ENCODE peak calls at places on chromosomes 4 and X, in five cellular contexts. S is CD8-positive, alpha-beta T cell; E is aorta; O is adipocyte; C is foreskin fibroblast. I is an unnamed sample.

GRCh38 chrX:136250191-136251041 is 784 bp downstream of the MAP7D3 start:
- DNase-seq in S (peak; percentile 22), E (no peak), O (peak; percentile 56), C (peak; percentile 41), I (peak; percentile 35)

GRCh38 chr4:2721586-2721985 is 34.5 kb downstream of the TNIP2 start:
- DNase-seq in S (no peak), E (peak; percentile 54), O (no peak), C (peak; percentile 51), I (no peak)

GRCh38 chr4:111399523-111400135 is 745.6 kb upstream of the FAM241A start:
- DNase-seq in S (no peak), E (no peak), O (no peak), C (peak; percentile 40), I (no peak)

GRCh38 chr4:2512396-2513135 is 23.9 kb upstream of the FAM193A start:
- DNase-seq in S (no peak), E (no peak), O (no peak), C (no peak), I (no peak)

GRCh38 chr4:159360549-159360948 is 257.7 kb downstream of the RAPGEF2 start:
- DNase-seq in S (no peak), E (no peak), O (peak; percentile 56), C (peak; percentile 83), I (no peak)

GRCh38 chr4:158786155-158786581 is 17.3 kb downstream of the FNIP2 start:
- DNase-seq in S (no peak), E (no peak), O (no peak), C (no peak), I (no peak)

GRCh38 chrX:14290335-14290734 is 239.0 kb upstream of the GLRA2 start:
- DNase-seq in S (no peak), E (no peak), O (no peak), C (no peak), I (no peak)

GRCh38 chr4:84796388-84796787 is 170.1 kb downstream of the WDFY3 start:
- DNase-seq in S (no peak), E (no peak), O (no peak), C (no peak), I (no peak)

GRCh38 chr4:116796022-116796421 is 289.4 kb downstream of the TRAM1L1 start:
- DNase-seq in S (no peak), E (no peak), O (no peak), C (no peak), I (no peak)

DNA sequence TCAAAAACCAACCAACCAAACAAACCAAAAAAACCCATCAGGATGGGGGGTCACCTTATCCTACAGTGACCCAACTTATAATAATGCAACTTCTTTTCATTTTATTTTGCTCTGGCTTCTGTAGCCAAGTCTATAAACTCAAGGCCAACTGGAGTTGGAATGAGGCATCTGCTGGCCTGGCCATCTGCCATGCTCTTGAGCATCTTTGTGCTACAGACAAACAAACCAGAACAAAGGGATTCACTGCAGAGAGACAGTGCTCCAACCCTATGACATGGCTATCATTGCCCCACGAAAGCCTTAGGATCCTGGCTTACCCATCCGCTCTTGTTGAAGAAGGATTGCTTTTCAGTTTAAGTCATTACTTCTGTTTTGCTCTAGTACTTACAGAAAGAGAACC is 49.2 kb upstream of the SCRG1 start:
- DNase-seq in S (no peak), E (no peak), O (peak; percentile 52), C (peak; percentile 89), I (no peak)
- H3K4me3 ChIP-seq in S (no peak overlapping the region), E (no peak overlapping the region), O (no peak overlapping the region), C (no peak overlapping the region), I (no peak overlapping the region)

DNA sequence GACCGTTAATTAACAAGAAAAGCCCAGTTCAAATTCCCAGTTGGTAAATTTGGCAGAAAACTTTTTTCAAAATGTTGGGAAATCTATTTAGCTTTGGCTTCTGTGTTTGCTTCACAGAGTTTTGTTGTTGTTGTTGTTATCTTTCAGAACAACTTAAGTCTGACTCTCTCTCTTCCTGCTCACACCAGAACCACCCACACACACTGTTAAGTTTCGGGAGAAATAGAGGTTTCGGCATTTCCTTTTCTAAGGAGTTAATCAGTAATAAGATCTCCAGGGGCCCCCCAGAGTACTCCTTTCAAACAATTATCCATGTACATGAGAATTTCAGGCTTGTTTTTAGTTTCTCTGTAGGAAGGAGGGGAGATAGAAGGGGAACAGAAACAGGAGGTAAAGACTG is 106.2 kb upstream of the PTCHD1 start:
- DNase-seq in S (no peak), E (no peak), O (no peak), C (no peak), I (no peak)
- H3K4me3 ChIP-seq in S (no peak overlapping the region), E (no peak overlapping the region), O (no peak overlapping the region), C (no peak overlapping the region), I (no peak overlapping the region)

DNA sequence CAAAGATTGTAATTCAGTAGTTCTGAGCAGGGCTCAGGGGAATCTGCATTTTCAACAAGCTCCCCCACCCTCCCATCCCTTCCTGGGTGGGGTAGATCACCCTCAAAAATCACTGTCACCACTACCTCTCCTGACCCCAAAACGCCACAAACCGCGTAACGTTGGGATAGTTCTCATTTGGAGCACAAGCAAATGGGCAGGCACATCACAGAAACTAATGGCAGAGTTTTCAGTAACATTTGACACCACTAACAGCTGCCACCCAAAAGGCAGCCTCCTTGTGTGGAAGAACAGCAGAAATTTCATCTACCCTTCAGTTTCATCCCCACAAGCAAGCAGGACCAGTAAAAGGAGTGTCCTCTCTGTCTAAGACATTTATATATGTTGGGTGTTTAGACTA is 132.7 kb downstream of the PALLD start:
- DNase-seq in S (no peak), E (no peak), O (no peak), C (no peak), I (no peak)
- H3K4me3 ChIP-seq in S (no peak overlapping the region), E (no peak overlapping the region), O (no peak overlapping the region), C (no peak overlapping the region), I (no peak overlapping the region)

DNA sequence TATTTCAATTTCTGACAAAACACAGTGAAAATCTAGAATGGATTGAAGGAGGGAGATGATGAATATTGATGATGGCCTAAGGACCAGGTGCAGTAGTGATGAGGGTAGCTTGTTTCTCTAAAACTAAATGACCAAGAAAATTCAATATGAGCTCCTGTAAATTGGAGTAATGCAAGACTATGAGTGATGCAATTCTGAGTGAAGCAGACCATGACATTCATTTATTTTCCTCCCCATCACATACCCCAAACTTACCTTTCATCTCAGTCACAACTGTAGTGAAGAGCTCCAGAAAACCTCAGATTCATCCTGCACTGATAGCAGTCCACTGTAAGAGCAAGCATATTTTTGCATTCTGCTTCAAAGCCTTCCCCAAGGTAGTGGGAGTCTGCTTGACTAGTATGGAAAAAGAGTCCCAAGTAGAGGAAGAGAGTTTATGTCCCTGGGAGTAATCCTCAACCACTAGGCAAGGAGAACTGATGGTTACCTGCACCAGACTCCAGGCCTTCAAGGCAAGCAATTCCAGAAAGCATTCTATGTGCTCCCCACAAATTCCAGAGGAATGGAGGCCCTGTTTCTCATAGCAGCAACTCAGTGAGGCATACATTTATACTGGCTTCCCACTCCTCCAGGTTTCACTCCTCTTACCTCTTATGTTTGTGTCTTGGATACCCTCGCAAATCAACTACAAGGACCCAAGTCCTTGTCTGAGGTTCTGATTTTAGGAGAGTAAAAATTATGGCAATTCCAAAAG is 47.2 kb downstream of the CXCL1 start:
- DNase-seq in S (no peak), E (no peak), O (no peak), C (no peak), I (no peak)
- H3K4me3 ChIP-seq in S (no peak overlapping the region), E (no peak overlapping the region), O (no peak overlapping the region), C (no peak overlapping the region), I (no peak overlapping the region)

DNA sequence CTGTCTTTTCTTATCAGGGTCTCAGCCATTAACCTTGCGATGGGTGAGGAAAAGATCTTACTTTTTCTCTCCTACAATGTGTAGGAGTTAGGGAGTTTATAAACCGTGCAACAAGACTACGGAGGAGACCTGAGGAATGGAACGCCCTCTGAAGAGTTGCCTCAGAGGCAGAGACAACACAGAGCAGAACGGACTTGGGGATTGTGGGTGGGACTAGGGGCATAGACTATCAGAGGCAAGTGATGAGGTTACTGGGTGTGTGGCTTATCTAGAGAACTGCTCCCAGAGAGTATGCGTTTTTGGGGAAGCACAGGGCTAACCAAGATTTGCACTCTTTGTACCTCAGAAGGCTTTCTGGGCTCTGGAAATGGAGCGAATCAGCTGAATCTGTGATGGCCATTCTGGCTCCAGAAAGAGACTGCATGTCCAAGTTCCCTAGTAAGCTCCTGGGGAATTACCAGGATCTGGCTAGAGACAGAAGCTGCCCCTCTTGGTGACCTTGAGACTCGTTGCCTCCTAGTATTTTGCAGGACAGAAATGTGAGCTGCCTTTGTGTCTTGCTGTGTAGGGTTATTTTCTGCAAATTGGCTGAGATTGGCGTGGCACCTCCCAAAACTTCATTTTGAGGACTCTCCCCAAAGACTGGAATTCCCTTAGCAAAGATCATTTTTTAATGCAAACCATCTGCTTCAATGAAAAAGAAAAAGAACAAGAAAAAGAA is 118.9 kb downstream of the ARSF start:
- DNase-seq in S (no peak), E (no peak), O (peak; percentile 29), C (no peak), I (no peak)
- H3K4me3 ChIP-seq in S (no peak overlapping the region), E (no peak overlapping the region), O (no peak overlapping the region), C (no peak overlapping the region), I (no peak overlapping the region)

GRCh38 chr4:89645512-89645911 is 191.4 kb downstream of the SNCA start:
- DNase-seq in S (no peak), E (no peak), O (no peak), C (no peak), I (no peak)

GRCh38 chr4:89641367-89641687 is 195.6 kb downstream of the SNCA start:
- DNase-seq in S (no peak), E (no peak), O (no peak), C (no peak), I (no peak)

GRCh38 chr4:89639395-89639794 is 197.6 kb downstream of the SNCA start:
- DNase-seq in S (no peak), E (no peak), O (no peak), C (no peak), I (no peak)

DNA sequence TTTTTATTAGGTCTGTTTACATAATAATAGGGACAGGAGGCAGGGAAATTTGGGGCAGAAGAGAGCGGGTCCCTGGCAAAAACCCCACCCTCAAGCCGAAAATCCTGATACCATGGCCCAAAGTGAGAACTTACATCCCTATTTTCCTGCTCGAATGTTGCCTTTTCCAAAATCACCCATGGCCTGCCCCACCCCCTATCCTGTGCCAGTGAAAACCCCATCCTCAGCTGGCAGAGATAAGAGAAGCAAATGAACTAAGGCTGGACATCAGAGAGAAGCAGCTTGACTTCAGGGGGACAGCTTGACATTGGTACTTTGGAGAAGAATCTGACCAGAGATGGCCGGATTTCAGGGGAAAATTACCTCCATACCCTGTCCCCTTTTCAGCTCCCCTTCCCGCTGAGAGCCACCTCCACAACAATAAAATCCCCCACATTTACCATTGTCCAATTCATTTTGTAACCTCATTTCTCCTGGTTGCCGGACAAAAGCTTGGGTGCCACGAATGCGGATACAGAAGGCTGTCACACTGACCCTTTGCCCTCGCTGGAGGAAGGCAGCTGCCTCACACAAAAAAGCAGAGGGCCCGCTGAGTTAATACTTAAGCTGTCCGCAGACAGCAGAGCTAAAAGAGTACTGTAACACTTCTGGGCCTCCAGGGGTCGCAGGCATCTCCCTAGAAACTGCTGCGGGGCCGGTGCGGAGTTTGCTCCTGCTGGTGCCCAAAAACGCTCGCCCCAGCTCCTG is 196.2 kb downstream of the SNCA start:
- DNase-seq in S (no peak), E (no peak), O (peak; percentile 59), C (peak; percentile 77), I (peak; percentile 58)
- H3K4me3 ChIP-seq in S (no peak overlapping the region), E (no peak overlapping the region), O (peak overlapping the region; percentile 73), C (no peak overlapping the region), I (no peak overlapping the region)

GRCh38 chr4:127624176-127624575 is 8.6 kb upstream of the INTU start:
- DNase-seq in S (no peak), E (no peak), O (peak; percentile 15), C (peak; percentile 4), I (peak; percentile 41)
- H3K4me3 ChIP-seq in S (no peak overlapping the region), E (peak overlapping the region; percentile 35), O (peak overlapping the region; percentile 86), C (peak overlapping the region; percentile 61), I (peak overlapping the region; percentile 67)

GRCh38 chr4:163598028-163598427 is 103.5 kb downstream of the TMA16 start:
- DNase-seq in S (no peak), E (no peak), O (no peak), C (no peak), I (no peak)
- H3K4me3 ChIP-seq in S (no peak overlapping the region), E (no peak overlapping the region), O (no peak overlapping the region), C (no peak overlapping the region), I (no peak overlapping the region)